ENCODE peak calls at places on chromosomes 4 and X, in eight cellular contexts. D is sigmoid colon, A is SJSA1, T is epithelial cell of proximal tubule, W is K562, K is AG04450, R is endodermal cell, N is cardiac muscle cell. C is an unnamed sample.

GRCh38 chr4:88077911-88078310 is 70.5 kb downstream of the PKD2 start:
- DNase-seq in K (no peak), D (no peak), W (no peak), A (no peak), N (peak), T (no peak), R (no peak), C (no peak)

GRCh38 chrX:123878177-123878576 is 18.3 kb downstream of the XIAP start:
- DNase-seq in R (no peak), W (no peak), K (no peak), T (no peak), A (no peak), N (peak), D (no peak), C (no peak)

GRCh38 chr4:153233761-153234371 is 29.6 kb downstream of the TRIM2 start:
- DNase-seq in N (peak), K (no peak), T (no peak), R (no peak), D (peak), A (no peak), W (no peak), C (no peak)

GRCh38 chr4:39319678-39320077 is 46.5 kb downstream of the RFC1 start:
- DNase-seq in R (no peak), T (peak), D (no peak), W (no peak), K (peak), A (peak), N (peak), C (no peak)

GRCh38 chrX:41596586-41596985 is 92.2 kb upstream of the GPR34 start:
- DNase-seq in W (no peak), N (no peak), A (no peak), R (no peak), D (no peak), K (no peak), T (peak), C (no peak)

GRCh38 chrX:16870861-16871584 is 861 bp upstream of the RBBP7 start:
- DNase-seq in W (no peak), N (no peak), R (peak), T (no peak), D (peak), K (no peak), A (peak), C (peak)

GRCh38 chr4:83548151-83548905 is 12.4 kb downstream of the GPAT3 start:
- DNase-seq in N (peak), A (peak), R (peak), T (peak), W (peak), D (peak), K (peak), C (peak)

GRCh38 chr4:154416183-154416543 is 75.4 kb downstream of the DCHS2 start:
- DNase-seq in D (peak), T (no peak), R (peak), K (no peak), A (no peak), W (peak), N (peak), C (peak)

GRCh38 chr4:22055954-22056353 is 107.4 kb upstream of the KCNIP4 start:
- DNase-seq in A (no peak), D (no peak), N (no peak), T (no peak), W (no peak), R (no peak), K (no peak), C (no peak)

DNA sequence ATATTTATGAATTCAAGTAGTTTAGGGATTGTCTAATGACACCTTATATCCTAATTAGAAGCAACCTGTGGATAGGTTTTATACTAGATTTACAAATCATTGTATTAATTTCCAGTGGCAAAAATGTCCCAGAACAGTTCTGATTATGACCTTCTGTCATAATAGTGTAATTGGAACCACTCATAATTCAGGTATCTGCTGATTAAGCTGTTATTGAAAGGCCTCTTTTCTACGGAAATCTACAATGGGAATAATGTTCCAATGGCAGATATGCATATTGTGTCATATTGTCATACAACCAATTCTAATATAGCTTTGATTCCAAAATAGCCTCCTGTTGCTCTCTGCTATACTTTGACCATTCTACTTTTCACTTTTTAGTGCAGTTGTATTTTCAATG is 19.0 kb downstream of the MMRN1 start:
- DNase-seq in D (no peak), N (no peak), A (no peak), K (no peak), W (no peak), T (no peak), R (no peak), C (no peak)
- H3K4me3 ChIP-seq in D (no peak), N (no peak), A (no peak), K (no peak), W (no peak), T (no peak), R (no peak), C (no peak)

DNA sequence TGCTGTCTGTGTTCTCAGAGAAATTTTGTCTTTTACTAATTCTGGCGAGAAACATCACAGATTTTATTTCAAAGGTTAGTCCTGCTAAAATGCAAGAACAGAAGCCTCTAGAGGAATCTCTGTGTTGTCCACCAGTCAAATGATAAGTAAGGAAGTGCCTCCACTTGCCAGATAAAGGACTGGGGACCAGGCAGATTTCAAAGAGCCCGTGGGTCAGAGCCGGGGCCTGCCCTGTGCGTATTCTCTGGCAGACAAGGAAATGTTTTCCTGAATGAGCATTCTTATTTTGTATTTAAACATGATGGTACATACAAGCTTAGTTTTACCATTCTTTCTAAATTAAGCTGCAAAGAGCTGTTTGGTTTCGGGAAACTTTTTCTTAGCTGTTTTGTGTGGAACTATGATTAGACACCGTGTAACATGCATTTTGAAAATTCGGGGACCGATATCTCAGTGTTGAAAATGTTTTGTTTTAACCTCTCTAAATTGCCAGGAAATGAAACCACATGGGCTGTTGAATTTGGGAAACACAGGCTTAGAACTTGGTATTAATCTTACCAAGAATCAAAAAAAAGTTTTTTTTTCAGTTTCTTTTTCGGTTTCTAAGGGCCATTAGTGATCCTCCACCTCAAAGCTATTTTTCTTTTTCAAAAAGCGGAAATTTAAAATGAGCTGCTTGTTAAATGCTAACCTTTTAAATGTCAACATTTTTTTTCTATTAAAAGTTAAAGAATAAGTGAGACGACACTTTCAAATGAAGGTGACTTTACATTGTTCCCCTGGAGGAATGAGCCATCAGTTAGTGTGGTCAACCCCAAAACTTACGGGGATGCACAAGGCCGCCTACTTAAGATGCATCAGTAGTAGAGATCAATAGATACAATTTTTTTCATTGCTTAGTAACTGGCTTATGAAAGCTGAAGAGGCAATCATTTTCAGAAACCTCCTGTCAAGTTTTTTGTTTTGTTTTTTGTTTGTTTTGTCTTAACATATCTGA is 89.6 kb upstream of the MTM1 start:
- DNase-seq in T (no peak), W (no peak), K (no peak), R (no peak), A (no peak), D (no peak), N (no peak), C (no peak)
- H3K4me3 ChIP-seq in T (no peak), W (no peak), K (no peak), R (no peak), A (no peak), D (no peak), N (no peak), C (no peak)

GRCh38 chr4:98546910-98547544 is 111.4 kb downstream of the TSPAN5 start:
- DNase-seq in W (no peak), T (no peak), D (peak), K (no peak), N (peak), A (no peak), R (no peak), C (peak)
- H3K4me3 ChIP-seq in W (no peak), T (peak), D (peak), K (peak), N (no peak), A (peak), R (no peak), C (no peak)

GRCh38 chr4:158172196-158172557 is 648 bp downstream of the GASK1B start:
- DNase-seq in T (no peak), R (no peak), K (peak), A (no peak), W (no peak), D (no peak), N (peak), C (no peak)
- H3K4me3 ChIP-seq in T (peak), R (no peak), K (peak), A (peak), W (no peak), D (peak), N (peak), C (no peak)

GRCh38 chr4:59695355-59696053 is 1504.6 kb upstream of the ADGRL3 start:
- DNase-seq in W (no peak), T (no peak), K (no peak), A (no peak), D (no peak), R (no peak), N (no peak), C (no peak)
- H3K4me3 ChIP-seq in W (no peak), T (no peak), K (no peak), A (no peak), D (no peak), R (no peak), N (no peak), C (no peak)

GRCh38 chr4:2793578-2793919 is 664 bp downstream of the SH3BP2 start:
- DNase-seq in A (peak), D (peak), N (peak), K (no peak), T (no peak), R (peak), W (peak), C (no peak)

GRCh38 chr4:2792711-2793577 is at the start of gene SH3BP2:
- DNase-seq in K (no peak), R (peak), A (peak), T (no peak), N (peak), W (peak), D (peak), C (peak)

GRCh38 chr4:2795558-2796260 is 2.8 kb downstream of the SH3BP2 start:
- DNase-seq in D (peak), W (no peak), N (no peak), A (no peak), T (no peak), K (no peak), R (peak), C (no peak)

GRCh38 chr4:2794707-2795557 is 2.0 kb downstream of the SH3BP2 start:
- DNase-seq in N (peak), W (no peak), K (no peak), R (peak), A (no peak), T (no peak), D (peak), C (no peak)

DNA sequence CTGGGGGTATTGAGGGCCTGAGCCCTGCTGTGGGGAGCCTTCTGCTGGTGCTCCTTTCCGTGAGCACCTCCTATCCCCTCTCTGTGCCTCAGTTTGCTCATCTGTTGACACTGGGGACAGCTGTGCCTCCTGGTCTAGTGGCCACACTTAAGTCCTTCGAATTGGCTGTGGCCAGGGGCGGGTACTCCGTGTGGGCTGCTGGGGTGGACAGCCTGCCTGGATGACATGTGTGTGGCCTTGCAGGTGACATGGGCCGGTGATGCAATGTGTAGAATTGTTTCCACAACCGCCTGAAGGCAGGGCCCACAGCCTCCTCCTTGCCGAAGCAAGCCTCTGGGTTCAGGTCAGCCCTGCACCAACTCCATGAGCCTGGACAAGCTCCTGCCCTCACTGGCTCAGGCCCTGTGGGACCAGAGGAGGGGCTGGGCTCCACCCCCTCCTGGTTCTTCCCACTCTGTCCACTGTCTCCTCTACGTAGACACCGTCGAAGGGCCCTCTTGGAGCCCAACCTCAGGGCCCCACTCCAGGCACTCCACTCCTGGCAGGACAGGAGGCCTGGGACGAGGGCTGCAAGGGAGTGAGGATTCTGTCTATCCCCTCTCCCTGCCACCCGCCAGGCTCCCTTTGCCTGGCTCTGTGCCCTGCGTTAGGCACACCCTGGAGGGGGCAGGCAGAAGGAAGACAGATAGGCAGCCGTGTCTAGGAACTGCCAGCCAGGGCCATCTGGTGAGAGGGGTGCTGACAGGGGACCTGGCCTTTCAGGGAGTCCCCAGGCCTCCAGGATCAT is 1.2 kb downstream of the SH3BP2 start:
- DNase-seq in A (peak), R (peak), N (peak), T (no peak), K (no peak), D (peak), W (no peak), C (no peak)
- H3K4me3 ChIP-seq in A (peak), R (no peak), N (peak), T (peak), K (peak), D (peak), W (peak), C (peak)

DNA sequence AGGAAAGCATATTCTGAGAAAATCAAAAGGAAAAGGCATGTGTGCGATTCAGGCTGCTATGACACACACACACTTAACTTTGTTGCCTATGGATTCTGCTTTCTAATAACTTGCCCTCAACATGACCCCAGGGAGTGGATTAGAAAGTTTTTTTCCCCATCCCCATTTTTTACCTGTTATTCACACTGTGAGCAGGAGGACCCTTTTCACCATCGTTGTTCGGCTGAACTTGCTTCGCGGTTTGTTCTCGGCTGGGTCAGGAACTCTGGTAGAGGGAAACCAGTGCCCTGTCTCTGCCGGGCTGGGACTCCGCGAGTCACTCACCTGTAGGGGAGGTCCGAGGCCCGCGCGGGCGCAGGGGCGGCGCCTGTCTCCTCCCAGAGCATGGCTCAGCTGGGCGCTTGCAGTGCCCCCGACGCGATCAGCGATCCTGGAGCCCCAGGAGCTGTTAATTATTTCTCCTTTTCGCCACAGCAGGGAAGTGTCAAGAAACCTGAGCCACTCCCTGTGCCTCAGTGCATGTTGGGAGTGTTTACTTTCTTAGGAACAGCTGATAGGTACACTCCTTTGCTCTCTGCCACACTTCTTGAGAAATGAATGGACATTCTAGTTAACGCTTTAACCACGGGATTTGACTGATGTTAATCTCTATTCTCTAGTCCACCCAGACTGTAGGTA is at the start of gene RASSF6:
- DNase-seq in D (no peak), T (peak), W (peak), N (no peak), K (no peak), R (peak), A (no peak), C (peak)
- H3K4me3 ChIP-seq in D (peak), T (peak), W (peak), N (peak), K (peak), R (peak), A (no peak), C (peak)

DNA sequence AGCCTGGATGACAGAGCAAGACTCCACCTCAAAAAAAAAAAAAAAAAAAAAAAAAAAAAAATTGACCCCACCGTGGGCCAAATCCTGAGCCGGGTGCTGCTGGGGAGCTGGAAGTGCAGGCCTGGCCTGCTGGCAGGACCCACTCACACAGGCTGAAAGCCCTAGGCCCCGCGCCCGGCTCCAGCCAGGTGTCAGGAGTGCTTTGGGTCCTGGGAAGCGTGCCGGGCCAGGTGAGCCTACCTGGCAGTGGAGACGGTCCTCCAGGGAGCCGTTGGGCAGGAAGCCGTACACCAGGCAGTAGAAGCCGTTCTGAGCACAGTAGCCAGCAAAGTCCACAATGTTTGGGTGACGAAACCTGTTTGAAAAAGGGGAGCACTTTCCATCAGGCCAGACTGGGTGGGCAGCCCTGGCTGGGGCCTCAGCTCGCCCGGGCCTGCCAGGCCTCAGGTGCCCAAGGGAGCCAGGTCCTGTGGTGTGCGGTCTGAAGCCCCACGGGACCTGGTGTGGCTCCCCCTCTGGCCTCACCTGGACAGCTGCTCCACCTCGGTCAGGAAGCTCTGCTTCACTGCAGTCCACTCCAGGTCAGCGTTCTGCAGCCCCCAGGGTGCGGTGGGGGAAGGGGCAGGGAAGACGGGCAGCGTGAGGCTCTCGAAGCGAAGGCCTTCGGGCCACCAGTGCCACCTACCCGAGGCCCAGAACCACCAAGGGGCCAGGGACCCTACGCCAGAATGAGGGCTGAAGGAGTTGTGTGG is 1.8 kb downstream of the IRAK1 start:
- DNase-seq in R (no peak), D (no peak), W (no peak), N (no peak), T (no peak), K (no peak), A (no peak), C (peak)
- H3K4me3 ChIP-seq in R (no peak), D (no peak), W (peak), N (no peak), T (peak), K (peak), A (no peak), C (no peak)

GRCh38 chr4:89299153-89299789 is 8.3 kb downstream of the GPRIN3 start:
- DNase-seq in R (no peak), N (no peak), K (no peak), D (no peak), W (no peak), A (no peak), T (no peak), C (no peak)
- H3K4me3 ChIP-seq in R (no peak), N (no peak), K (no peak), D (peak), W (no peak), A (no peak), T (peak), C (no peak)

C was measured in H7.